ENCODE peak calls at places on chromosomes 11 and 22, in six cellular contexts. A is activated T-cell treated with anti-CD3 and anti-CD28 coated beads for 1 hour; S is stimulated activated CD8-positive, alpha-beta memory T cell treated with anti-CD3 and anti-CD28 coated beads, Interleukin-15, amount 100 ng/mL, for 24 hours; M is pulmonary artery endothelial cell; R is Right ventricle myocardium superior; E is pancreas. H is an unnamed sample.

GRCh38 chr11:111665779-111666178 is 63.5 kb downstream of the SIK2 start:
- DNase-seq in A (no peak), S (no peak), M (peak), R (no peak), E (no peak), H (no peak)

GRCh38 chr11:30150425-30150824 is 80.4 kb upstream of the FSHB start:
- DNase-seq in A (no peak), S (no peak), M (no peak), R (no peak), E (no peak), H (no peak)

GRCh38 chr11:116948375-116948774 is 111.0 kb upstream of the APOA1 start:
- DNase-seq in A (no peak), S (no peak), M (no peak), R (no peak), E (no peak), H (no peak)

GRCh38 chr11:61777234-61778090 is 14.9 kb downstream of the TMEM258 start:
- DNase-seq in A (peak), S (peak), M (no peak), R (peak), E (peak), H (no peak)

GRCh38 chr22:45837507-45837906 is 139.5 kb downstream of the WNT7B start:
- DNase-seq in A (no peak), S (no peak), M (no peak), R (no peak), E (no peak), H (no peak)

GRCh38 chr11:27926469-27926868 is 181.5 kb downstream of the KIF18A start:
- DNase-seq in A (no peak), S (no peak), M (no peak), R (no peak), E (no peak), H (no peak)

GRCh38 chr22:23123804-23124254 is 18.0 kb downstream of the RSPH14 start:
- DNase-seq in A (no peak), S (no peak), M (no peak), R (no peak), E (no peak), H (no peak)

GRCh38 chr11:114058871-114059277 is 637 bp upstream of the ZBTB16 start:
- DNase-seq in A (no peak), S (no peak), M (no peak), R (no peak), E (peak), H (no peak)

GRCh38 chr11:2760196-2760871 is 60.5 kb upstream of the KCNQ1OT1 start:
- DNase-seq in A (no peak), S (no peak), M (no peak), R (no peak), E (no peak), H (no peak)

GRCh38 chr11:83006877-83007330 is 64.8 kb downstream of the RAB30 start:
- DNase-seq in A (no peak), S (no peak), M (no peak), R (no peak), E (peak), H (no peak)

GRCh38 chr11:120881591-120881990 is 142.3 kb upstream of the TBCEL start:
- DNase-seq in A (no peak), S (no peak), M (no peak), R (no peak), E (no peak), H (no peak)

GRCh38 chr11:101128571-101129202 is 926 bp downstream of the PGR start:
- DNase-seq in A (no peak), S (no peak), M (no peak), R (peak), E (no peak), H (no peak)

GRCh38 chr22:25845985-25846745 is 104.2 kb downstream of the MYO18B start:
- DNase-seq in A (no peak), S (no peak), M (no peak), R (no peak), E (no peak), H (no peak)